ENCODE peak calls at places on chromosomes 1 and 21, in eight cellular contexts. V, F, Z, U, R, N, Y and Q are unnamed samples. For H3K27me3, the result is how much of the 10 kb centered on the place peaks cover.

GRCh38 chr1:26234644-26235384 is 814 bp downstream of the CEP85 start:
- DNase-seq in Z (no peak), Y (peak), R (no peak), V (no peak), F (peak), U (no peak), N (no peak), Q (peak)

GRCh38 chr1:33902486-33903209 is 38.8 kb downstream of the HMGB4 start:
- DNase-seq in N (no peak), R (no peak), U (no peak), Z (no peak), V (no peak), F (no peak), Y (no peak), Q (no peak)

GRCh38 chr1:172095831-172096230 is 254.5 kb downstream of the DNM3 start:
- DNase-seq in N (no peak), U (no peak), V (no peak), Z (no peak), F (no peak), R (no peak), Y (no peak), Q (no peak)

GRCh38 chr1:245969274-245969673 is 537.8 kb downstream of the SMYD3 start:
- DNase-seq in F (no peak), Y (no peak), Z (no peak), N (no peak), V (no peak), R (no peak), U (no peak), Q (peak)

GRCh38 chr1:198160946-198161614 is 4.3 kb downstream of the NEK7 start:
- DNase-seq in N (no peak), R (no peak), U (no peak), F (no peak), Z (no peak), V (no peak), Y (no peak), Q (no peak)

GRCh38 chr1:210446479-210446878 is 117.8 kb downstream of the HHAT start:
- DNase-seq in V (no peak), R (no peak), U (peak), N (no peak), Z (no peak), Y (no peak), F (no peak), Q (no peak)

GRCh38 chr1:228308628-228309547 is 97.7 kb downstream of the TRIM11 start:
- DNase-seq in N (no peak), V (no peak), F (no peak), R (no peak), Y (no peak), Z (no peak), U (no peak), Q (no peak)

GRCh38 chr21:38721055-38721454 is 84.7 kb upstream of the ETS2 start:
- DNase-seq in Y (no peak), F (no peak), V (no peak), Z (no peak), R (no peak), U (no peak), N (no peak), Q (no peak)

GRCh38 chr1:66778969-66779368 is 22.1 kb downstream of the INSL5 start:
- DNase-seq in N (no peak), U (no peak), Y (no peak), Z (no peak), F (no peak), R (no peak), V (no peak), Q (no peak)

GRCh38 chr1:191519519-191519918 is 638.7 kb upstream of the RGS18 start:
- DNase-seq in F (no peak), U (no peak), V (no peak), Y (no peak), N (no peak), Z (no peak), R (no peak), Q (no peak)

GRCh38 chr1:226637147-226637935 is 88.8 kb downstream of the STUM start:
- DNase-seq in F (no peak), V (no peak), R (no peak), Y (peak), N (no peak), U (peak), Z (no peak), Q (no peak)

GRCh38 chr1:8347635-8348034 is 29.7 kb downstream of the SLC45A1 start:
- DNase-seq in N (no peak), F (no peak), Y (no peak), R (no peak), Z (no peak), V (no peak), U (no peak), Q (no peak)

GRCh38 chr1:228295201-228295600 is 87.4 kb downstream of the OBSCN start:
- DNase-seq in Z (no peak), U (peak), R (no peak), Y (no peak), F (no peak), N (no peak), V (no peak), Q (no peak)

GRCh38 chr1:180935326-180936109 is 22.8 kb downstream of the KIAA1614 start:
- DNase-seq in N (no peak), R (no peak), U (no peak), Y (no peak), Z (no peak), V (no peak), F (no peak), Q (no peak)

GRCh38 chr1:85581802-85582686 is 1.5 kb downstream of the CCN1 start:
- DNase-seq in F (peak), Z (peak), Y (peak), V (peak), U (no peak), N (no peak), R (peak), Q (peak)

GRCh38 chr1:52477876-52478275 is 73.5 kb downstream of the PRPF38A start:
- DNase-seq in U (no peak), R (no peak), Y (no peak), V (no peak), N (no peak), F (no peak), Z (no peak), Q (no peak)

GRCh38 chr1:205590457-205590768 is 41.4 kb downstream of the ELK4 start:
- DNase-seq in Y (no peak), N (peak), Z (no peak), U (no peak), R (no peak), F (no peak), V (no peak), Q (no peak)

GRCh38 chr1:228664399-228664914 is 70.8 kb upstream of the RHOU start:
- DNase-seq in U (peak), N (peak), Y (peak), V (peak), Z (peak), R (peak), F (peak), Q (peak)

GRCh38 chr1:162193815-162194214 is 124.3 kb downstream of the NOS1AP start:
- DNase-seq in N (no peak), V (no peak), F (no peak), Z (no peak), Y (no peak), R (no peak), U (no peak), Q (no peak)

GRCh38 chr1:20665736-20666135 is 4.6 kb upstream of the DDOST start:
- DNase-seq in Y (no peak), U (no peak), R (no peak), N (no peak), V (no peak), Z (no peak), F (no peak), Q (peak)

GRCh38 chr21:27570306-27570868 is 603.5 kb upstream of the ADAMTS5 start:
- DNase-seq in F (no peak), Y (no peak), U (no peak), Z (no peak), R (peak), V (peak), N (no peak), Q (peak)

GRCh38 chr21:31781737-31782136 is 49.8 kb upstream of the SCAF4 start:
- DNase-seq in Z (no peak), N (no peak), F (peak), R (no peak), V (no peak), Y (peak), U (no peak), Q (no peak)

GRCh38 chr1:178774263-178774662 is 49.2 kb downstream of the RALGPS2 start:
- DNase-seq in Y (no peak), V (no peak), Z (no peak), F (no peak), N (no peak), R (no peak), U (no peak), Q (peak)

GRCh38 chr1:215637041-215637573 is 70.0 kb downstream of the KCTD3 start:
- DNase-seq in F (peak), V (no peak), U (no peak), Z (no peak), R (peak), N (no peak), Y (no peak), Q (no peak)

GRCh38 chr1:201310986-201311355 is 27.7 kb downstream of the PKP1 start:
- DNase-seq in R (peak), Y (peak), U (no peak), N (no peak), Z (no peak), F (peak), V (no peak), Q (no peak)

GRCh38 chr1:32142446-32143301 is 34.8 kb downstream of the KPNA6 start:
- DNase-seq in V (peak), N (no peak), F (peak), Z (no peak), Y (peak), R (peak), U (no peak), Q (no peak)

GRCh38 chr1:5888606-5889211 is 103.5 kb downstream of the NPHP4 start:
- DNase-seq in Y (no peak), V (no peak), U (no peak), R (no peak), N (no peak), F (no peak), Z (no peak), Q (no peak)

GRCh38 chr21:44596068-44596725 is 3.9 kb upstream of the KRTAP10-6 start:
- DNase-seq in V (peak), R (no peak), Y (no peak), U (no peak), F (no peak), N (peak), Z (peak), Q (no peak)

GRCh38 chr21:35503646-35504045 is 454.5 kb upstream of the RUNX1 start:
- DNase-seq in Y (no peak), U (no peak), V (peak), F (no peak), Z (no peak), N (no peak), R (no peak), Q (peak)

GRCh38 chr1:172533511-172534116 is 664 bp downstream of the SUCO start:
- DNase-seq in Z (no peak), F (peak), Y (peak), N (peak), U (peak), V (peak), R (peak), Q (peak)

GRCh38 chr1:70431317-70431716 is 20.2 kb downstream of the CTH start:
- DNase-seq in R (no peak), F (no peak), U (no peak), V (no peak), Y (no peak), Z (no peak), N (no peak), Q (no peak)

GRCh38 chr1:54601730-54602129 is 21.6 kb downstream of the FAM151A start:
- DNase-seq in Y (no peak), U (peak), R (no peak), F (no peak), N (no peak), Z (no peak), V (no peak), Q (no peak)

GRCh38 chr21:36159356-36159921 is 2.8 kb downstream of the DOP1B start:
- DNase-seq in Y (peak), N (no peak), Z (no peak), U (no peak), R (no peak), V (no peak), F (no peak), Q (no peak)

GRCh38 chr1:41626146-41626545 is 141.7 kb upstream of the EDN2 start:
- DNase-seq in F (peak), U (no peak), Z (peak), Y (no peak), R (no peak), N (no peak), V (no peak), Q (no peak)

GRCh38 chr1:15802234-15802965 is 5.0 kb downstream of the UQCRHL start:
- DNase-seq in V (no peak), Y (no peak), F (no peak), R (no peak), U (no peak), N (no peak), Z (no peak), Q (no peak)

GRCh38 chr21:28268685-28269084 is 724.0 kb downstream of the LTN1 start:
- DNase-seq in U (no peak), Y (no peak), V (no peak), F (no peak), N (no peak), R (no peak), Z (no peak), Q (no peak)

GRCh38 chr1:44775930-44776748 is 799 bp downstream of the RPS8 start:
- DNase-seq in Z (no peak), U (peak), F (no peak), R (no peak), N (no peak), Y (peak), V (no peak), Q (peak)

GRCh38 chr1:59444520-59444919 is 147.6 kb downstream of the FGGY start:
- DNase-seq in Y (no peak), V (peak), F (no peak), Z (no peak), U (no peak), R (no peak), N (no peak), Q (no peak)

GRCh38 chr1:59443355-59443754 is 146.5 kb downstream of the FGGY start:
- DNase-seq in R (no peak), U (no peak), Z (no peak), F (no peak), N (no peak), Y (no peak), V (no peak), Q (no peak)

GRCh38 chr1:59442492-59442891 is 145.6 kb downstream of the FGGY start:
- DNase-seq in N (no peak), Y (no peak), R (no peak), F (no peak), V (peak), U (no peak), Z (no peak), Q (no peak)

GRCh38 chr1:59446257-59446901 is 149.5 kb downstream of the FGGY start:
- DNase-seq in R (no peak), Z (no peak), Y (no peak), U (no peak), F (no peak), N (no peak), V (no peak), Q (no peak)

GRCh38 chr1:59445040-59445439 is 148.1 kb downstream of the FGGY start:
- DNase-seq in V (no peak), Y (peak), F (peak), N (no peak), Z (no peak), U (no peak), R (no peak), Q (no peak)
- TF ChIP-seq POLR2AphosphoS5 in V (peak), Y (peak), F (peak), N (peak), Z (no peak), U (no peak), R (no peak), Q (no peak)

DNA sequence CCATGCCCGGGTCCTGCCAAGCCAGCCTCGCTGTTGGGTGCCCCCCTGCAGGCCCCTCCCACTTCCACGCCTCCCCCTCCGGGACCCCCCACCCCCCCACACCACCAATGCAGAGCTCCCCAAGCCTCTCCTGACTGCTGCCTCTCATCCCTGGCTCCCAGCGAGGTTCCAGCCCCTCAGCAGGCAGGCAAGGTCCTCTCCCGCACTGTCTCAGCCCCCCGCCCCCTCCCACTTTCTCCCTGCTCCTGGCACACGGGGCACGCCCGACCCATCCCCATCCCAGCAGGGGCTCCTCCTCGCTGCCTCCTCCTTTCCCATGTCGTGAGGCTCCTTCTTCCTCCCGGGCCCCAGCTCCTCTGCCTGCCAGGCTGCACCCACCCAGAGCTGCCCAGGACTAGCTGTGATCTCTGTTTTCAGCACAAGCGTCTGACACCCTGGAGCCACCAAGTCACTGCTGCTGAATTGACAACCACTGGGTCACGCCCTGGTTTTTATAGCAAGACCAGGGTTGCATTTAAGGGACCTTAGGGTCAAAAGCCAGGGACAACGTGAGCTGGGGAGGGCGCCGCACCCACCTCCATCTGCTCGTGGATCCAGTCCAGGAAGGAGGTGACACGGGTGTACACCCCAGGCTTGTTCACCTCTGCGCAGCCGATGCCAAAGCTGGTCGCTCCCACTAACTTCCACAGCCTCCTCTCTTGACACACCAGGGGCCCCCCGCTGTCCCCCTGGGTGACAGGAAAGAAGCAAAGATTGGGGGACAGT is 9.0 kb upstream of the TFF1 start:
- DNase-seq in U (peak), Y (no peak), Z (no peak), R (no peak), N (no peak), F (no peak), V (no peak), Q (no peak)
- H3K27me3 ChIP-seq in U (under half), Y (under half), Z (under half), R (under half), N (under half), F (under half), V (under half), Q (under half)

DNA sequence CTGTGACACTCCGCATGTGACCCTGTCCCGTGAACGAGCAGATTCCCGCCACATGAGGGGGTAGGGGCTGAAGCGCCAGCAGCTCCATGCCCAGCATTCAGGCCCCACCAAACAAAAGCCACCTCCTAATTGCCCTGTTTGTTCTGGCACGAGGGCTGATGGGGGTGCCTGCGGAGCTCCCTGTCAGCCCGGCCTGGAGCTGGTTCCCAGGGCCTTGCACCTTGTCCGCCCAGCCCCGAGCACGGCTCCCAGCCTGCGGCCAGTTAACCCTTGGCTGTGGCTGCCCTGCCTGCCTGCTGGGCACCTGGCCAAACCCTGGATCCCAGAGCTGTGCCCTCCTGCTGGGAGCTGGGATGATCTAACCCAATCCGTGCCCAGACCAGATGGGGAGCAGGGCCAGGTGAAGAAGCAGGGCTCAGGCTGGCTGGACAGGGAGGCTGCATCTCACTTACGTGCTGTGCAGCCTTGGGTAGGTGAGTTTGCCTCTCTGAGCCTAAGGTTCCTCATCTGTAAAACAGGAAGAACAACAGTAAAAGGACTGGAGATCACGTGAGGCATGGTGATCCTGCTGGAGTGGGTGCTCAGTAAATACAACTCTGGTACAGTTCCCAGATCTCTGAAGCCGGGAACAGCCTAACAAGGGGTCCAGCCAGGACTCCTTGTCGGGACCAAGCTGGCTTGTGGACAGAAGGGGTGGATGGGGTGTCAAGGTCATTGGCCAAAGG is 110.9 kb upstream of the IFFO2 start:
- DNase-seq in V (no peak), Y (peak), Z (no peak), F (peak), U (no peak), N (no peak), R (peak), Q (no peak)
- TF ChIP-seq POLR2A in V (no peak), Y (no peak), Z (no peak), F (no peak), U (no peak), N (no peak), R (no peak), Q (no peak)

GRCh38 chr1:156021954-156022353 is 1.2 kb upstream of the SSR2 start:
- DNase-seq in Y (no peak), V (no peak), U (no peak), R (no peak), N (no peak), F (no peak), Z (no peak), Q (no peak)
- TF ChIP-seq POLR2AphosphoS5 in Y (no peak), V (no peak), U (no peak), R (no peak), N (no peak), F (no peak), Z (no peak), Q (no peak)

DNA sequence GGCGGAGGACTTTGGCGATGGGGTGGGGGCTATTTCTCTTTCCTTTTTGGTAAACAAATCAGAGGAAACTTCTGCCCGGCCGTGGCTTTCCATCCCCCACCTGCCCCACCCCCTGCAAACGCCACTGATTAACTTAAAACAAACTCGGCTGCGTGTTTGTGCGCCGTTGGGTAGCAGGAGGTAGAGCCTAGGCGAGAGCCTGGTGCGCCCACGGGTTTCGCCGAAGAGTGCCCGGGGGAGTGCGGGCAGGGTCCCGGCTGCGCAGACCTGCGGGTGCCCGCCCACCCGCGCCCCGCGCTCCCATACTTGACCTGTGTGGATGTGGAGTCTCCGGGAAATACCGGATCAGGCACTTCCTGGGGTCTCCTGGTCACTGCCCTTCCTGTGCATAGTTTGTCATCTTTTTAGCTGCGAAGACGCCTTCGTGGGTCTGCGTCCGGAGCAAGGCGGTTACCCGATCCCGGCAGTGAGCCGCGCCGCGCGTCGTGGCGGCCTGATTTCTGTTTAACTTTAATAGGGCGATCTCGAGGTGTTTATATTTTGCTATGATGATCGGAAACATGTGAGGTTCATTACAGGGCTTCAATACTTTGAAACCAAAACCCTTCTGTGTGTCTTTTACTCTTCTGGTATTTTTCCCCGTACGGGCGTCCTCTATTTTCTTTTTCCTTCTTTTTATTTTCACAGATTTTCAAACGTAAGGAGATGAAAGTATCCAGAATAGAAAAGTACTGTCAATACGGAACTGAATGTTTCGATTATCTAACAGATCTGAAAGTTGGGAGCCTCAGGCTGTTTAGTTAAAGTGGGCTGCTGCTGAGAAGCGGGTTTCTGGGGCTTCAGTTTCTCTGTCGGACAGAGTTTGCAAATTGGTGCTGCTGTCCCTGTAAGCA is 15.2 kb downstream of the NR5A2 start:
- DNase-seq in F (no peak), Y (no peak), N (no peak), V (no peak), R (no peak), U (no peak), Z (no peak), Q (peak)
- H3K27me3 ChIP-seq in F (under half), Y (under half), N (under half), V (half or more), R (half or more), U (under half), Z (under half), Q (half or more)